ENCODE peak calls at places on chromosomes 12 and 14, in four cellular contexts. Q is mammary epithelial cell, J is K562, S is endothelial cell of umbilical vein. N is an unnamed sample.
A peak's percentile ranks its signal among the peaks of the same experiment; 100 is the strongest.

GRCh38 chr14:72948481-72949138 is 22.3 kb downstream of the DCAF4 start:
- DNase-seq in Q (peak; percentile 41), J (peak; percentile 37), S (peak; percentile 73), N (peak; percentile 80)

GRCh38 chr12:26188132-26188531 is 7.2 kb upstream of the SSPN start:
- DNase-seq in Q (peak; percentile 74), J (no peak), S (no peak), N (no peak)

GRCh38 chr14:55103005-55103640 is 25.9 kb upstream of the LGALS3 start:
- DNase-seq in Q (peak; percentile 99), J (peak; percentile 84), S (peak; percentile 86), N (peak; percentile 93)

GRCh38 chr12:50110127-50110761 is 1.8 kb upstream of the COX14 start:
- DNase-seq in Q (no peak), J (peak; percentile 83), S (no peak), N (peak; percentile 84)

GRCh38 chr14:74508844-74509428 is 15.4 kb downstream of the ISCA2 start:
- DNase-seq in Q (no peak), J (no peak), S (no peak), N (peak; percentile 61)

GRCh38 chr12:1605129-1606020 is 11.0 kb upstream of the FBXL14 start:
- DNase-seq in Q (peak; percentile 77), J (peak; percentile 70), S (peak; percentile 81), N (peak; percentile 87)

GRCh38 chr12:123807670-123808069 is 45.6 kb downstream of the DNAH10 start:
- DNase-seq in Q (no peak), J (no peak), S (no peak), N (no peak)

GRCh38 chr14:64185184-64185583 is 109.0 kb downstream of the ESR2 start:
- DNase-seq in Q (no peak), J (no peak), S (no peak), N (no peak)

GRCh38 chr12:128449146-128449894 is 182.3 kb downstream of the TMEM132C start:
- DNase-seq in Q (peak; percentile 5), J (no peak), S (no peak), N (no peak)

GRCh38 chr12:101570022-101570421 is 24.7 kb upstream of the MYBPC1 start:
- DNase-seq in Q (peak; percentile 24), J (no peak), S (peak; percentile 10), N (no peak)

GRCh38 chr12:42284876-42285275 is 41.0 kb downstream of the ZCRB1 start:
- DNase-seq in Q (no peak), J (no peak), S (no peak), N (no peak)

GRCh38 chr12:93247313-93248057 is 130.2 kb upstream of the NUDT4 start:
- DNase-seq in Q (no peak), J (no peak), S (no peak), N (no peak)

GRCh38 chr12:93137656-93138612 is 208.8 kb upstream of the EEA1 start:
- DNase-seq in Q (peak; percentile 99), J (peak; percentile 37), S (no peak), N (no peak)

GRCh38 chr12:48691826-48692473 is 9.9 kb upstream of the KANSL2 start:
- DNase-seq in Q (no peak), J (no peak), S (no peak), N (no peak)

GRCh38 chr14:43411841-43412240 is 1095.2 kb downstream of the FSCB start:
- DNase-seq in Q (no peak), J (no peak), S (no peak), N (no peak)

GRCh38 chr12:28032811-28033537 is 60.4 kb upstream of the PTHLH start:
- DNase-seq in Q (peak; percentile 94), J (no peak), S (no peak), N (no peak)

GRCh38 chr14:62168564-62169155 is 406.4 kb downstream of the SNAPC1 start:
- DNase-seq in Q (no peak), J (no peak), S (no peak), N (no peak)

GRCh38 chr14:90523544-90523943 is 126.7 kb downstream of the CALM1 start:
- DNase-seq in Q (no peak), J (no peak), S (no peak), N (peak; percentile 39)

GRCh38 chr14:49992901-49993335 is 100.0 kb downstream of the ARF6 start:
- DNase-seq in Q (no peak), J (no peak), S (no peak), N (no peak)

GRCh38 chr12:75837700-75838099 is 193.9 kb downstream of the PHLDA1 start:
- DNase-seq in Q (no peak), J (peak; percentile 57), S (no peak), N (peak; percentile 83)

GRCh38 chr12:132328282-132329029 is 933 bp downstream of the GALNT9 start:
- DNase-seq in Q (no peak), J (no peak), S (no peak), N (peak; percentile 61)

GRCh38 chr14:99909500-99910064 is 116.4 kb downstream of the EML1 start:
- DNase-seq in Q (no peak), J (no peak), S (no peak), N (no peak)

GRCh38 chr12:111093428-111094142 is 173.2 kb upstream of the MYL2 start:
- DNase-seq in Q (no peak), J (no peak), S (no peak), N (no peak)

GRCh38 chr14:70709726-70710382 is 68.1 kb downstream of the TTC9 start:
- DNase-seq in Q (peak; percentile 51), J (no peak), S (no peak), N (no peak)

GRCh38 chr14:54186821-54187365 is 209.9 kb upstream of the CDKN3 start:
- DNase-seq in Q (no peak), J (no peak), S (no peak), N (no peak)

GRCh38 chr12:121167232-121167820 is 34.6 kb downstream of the P2RX7 start:
- DNase-seq in Q (no peak), J (no peak), S (no peak), N (no peak)

GRCh38 chr14:68544150-68544892 is 248.5 kb downstream of the ZFP36L1 start:
- DNase-seq in Q (peak; percentile 99), J (no peak), S (peak; percentile 85), N (peak; percentile 73)

GRCh38 chr12:63930971-63931370 is 86.5 kb downstream of the SRGAP1 start:
- DNase-seq in Q (peak; percentile 65), J (no peak), S (no peak), N (no peak)
- H3K4me3 ChIP-seq in Q (no peak overlapping the region), J (no peak overlapping the region), S (no peak overlapping the region), N (no peak overlapping the region)

GRCh38 chr12:57111046-57111698 is at the start of gene STAT6:
- DNase-seq in Q (peak; percentile 82), J (peak; percentile 73), S (peak; percentile 79), N (peak; percentile 93)

GRCh38 chr12:57107456-57107855 is 3.7 kb downstream of the STAT6 start:
- DNase-seq in Q (no peak), J (peak; percentile 32), S (no peak), N (no peak)

GRCh38 chr12:57110189-57111045 is 745 bp downstream of the STAT6 start:
- DNase-seq in Q (peak; percentile 60), J (peak; percentile 66), S (peak; percentile 59), N (peak; percentile 91)

GRCh38 chr12:57112492-57113294 is 1.5 kb upstream of the STAT6 start:
- DNase-seq in Q (no peak), J (no peak), S (no peak), N (no peak)

GRCh38 chr12:57109207-57110160 is 1.7 kb downstream of the STAT6 start:
- DNase-seq in Q (no peak), J (peak; percentile 6), S (no peak), N (no peak)
- H3K9ac ChIP-seq in Q (peak overlapping the region; percentile 91), J (peak overlapping the region; percentile 81), S (no peak overlapping the region), N (peak overlapping the region; percentile 50)

GRCh38 chr12:52952082-52952801 is 3.3 kb downstream of the KRT18 start:
- DNase-seq in Q (no peak), J (peak; percentile 49), S (no peak), N (no peak)
- TF ChIP-seq CTCF in Q (no peak), J (peak; percentile 76), S (peak; percentile 20), N (peak; percentile 10)

GRCh38 chr12:2686280-2686646 is 108.5 kb upstream of the FKBP4 start:
- DNase-seq in Q (no peak), J (no peak), S (no peak), N (no peak)
- H3K4me3 ChIP-seq in Q (no peak overlapping the region), J (no peak overlapping the region), S (no peak overlapping the region), N (no peak overlapping the region)